ENCODE peak calls at places on chromosomes 5 and 9, in ten cellular contexts. One of them, this sample, is unnamed. For H3K4me1, the result is how much of the 10 kb centered on the place peaks cover.

GRCh38 chr9:35923927-35924763 is 14.9 kb downstream of the SPAAR start:
- DNase-seq in endothelial cell of umbilical vein: no peak
- DNase-seq in CD4-positive, CD25-positive, alpha-beta regulatory T cell: no peak
- DNase-seq in thoracic aorta: no peak
- DNase-seq in aorta: no peak
- DNase-seq in lower lobe of right lung: no peak
- DNase-seq in CD8-positive, alpha-beta T cell: no peak
- DNase-seq in tibial artery: no peak
- DNase-seq in gastrocnemius medialis: no peak
- DNase-seq in OCI-LY7: no peak
- DNase-seq in this sample: peak

GRCh38 chr5:169945831-169946261 is 34.4 kb downstream of the INSYN2B start:
- DNase-seq in endothelial cell of umbilical vein: peak
- DNase-seq in tibial artery: peak
- DNase-seq in CD4-positive, CD25-positive, alpha-beta regulatory T cell: no peak
- DNase-seq in lower lobe of right lung: peak
- DNase-seq in aorta: no peak
- DNase-seq in gastrocnemius medialis: no peak
- DNase-seq in CD8-positive, alpha-beta T cell: no peak
- DNase-seq in OCI-LY7: no peak
- DNase-seq in thoracic aorta: no peak
- DNase-seq in this sample: peak

GRCh38 chr5:137808503-137809135 is 54.5 kb upstream of the HNRNPA0 start:
- DNase-seq in lower lobe of right lung: no peak
- DNase-seq in endothelial cell of umbilical vein: no peak
- DNase-seq in CD8-positive, alpha-beta T cell: no peak
- DNase-seq in aorta: no peak
- DNase-seq in gastrocnemius medialis: no peak
- DNase-seq in tibial artery: no peak
- DNase-seq in thoracic aorta: no peak
- DNase-seq in CD4-positive, CD25-positive, alpha-beta regulatory T cell: no peak
- DNase-seq in OCI-LY7: no peak
- DNase-seq in this sample: no peak

GRCh38 chr5:115895821-115896220 is 54.1 kb downstream of the AP3S1 start:
- DNase-seq in CD4-positive, CD25-positive, alpha-beta regulatory T cell: no peak
- DNase-seq in tibial artery: no peak
- DNase-seq in gastrocnemius medialis: no peak
- DNase-seq in endothelial cell of umbilical vein: no peak
- DNase-seq in lower lobe of right lung: no peak
- DNase-seq in OCI-LY7: no peak
- DNase-seq in aorta: no peak
- DNase-seq in CD8-positive, alpha-beta T cell: no peak
- DNase-seq in thoracic aorta: no peak
- DNase-seq in this sample: no peak

GRCh38 chr9:135338546-135338945 is 141.0 kb upstream of the PPP1R26 start:
- DNase-seq in gastrocnemius medialis: no peak
- DNase-seq in lower lobe of right lung: peak
- DNase-seq in CD4-positive, CD25-positive, alpha-beta regulatory T cell: no peak
- DNase-seq in CD8-positive, alpha-beta T cell: no peak
- DNase-seq in thoracic aorta: no peak
- DNase-seq in aorta: peak
- DNase-seq in endothelial cell of umbilical vein: no peak
- DNase-seq in tibial artery: peak
- DNase-seq in OCI-LY7: no peak
- DNase-seq in this sample: no peak

GRCh38 chr5:149799119-149799623 is 69.1 kb downstream of the PPARGC1B start:
- DNase-seq in lower lobe of right lung: no peak
- DNase-seq in tibial artery: peak
- DNase-seq in thoracic aorta: no peak
- DNase-seq in aorta: peak
- DNase-seq in endothelial cell of umbilical vein: peak
- DNase-seq in OCI-LY7: no peak
- DNase-seq in CD4-positive, CD25-positive, alpha-beta regulatory T cell: no peak
- DNase-seq in gastrocnemius medialis: peak
- DNase-seq in CD8-positive, alpha-beta T cell: no peak
- DNase-seq in this sample: peak

GRCh38 chr9:37942616-37943328 is 38.8 kb upstream of the SLC25A51 start:
- DNase-seq in CD8-positive, alpha-beta T cell: no peak
- DNase-seq in CD4-positive, CD25-positive, alpha-beta regulatory T cell: no peak
- DNase-seq in tibial artery: no peak
- DNase-seq in aorta: no peak
- DNase-seq in OCI-LY7: no peak
- DNase-seq in thoracic aorta: no peak
- DNase-seq in endothelial cell of umbilical vein: no peak
- DNase-seq in lower lobe of right lung: peak
- DNase-seq in gastrocnemius medialis: no peak
- DNase-seq in this sample: no peak

GRCh38 chr9:74960548-74960947 is 7.8 kb upstream of the C9orf40 start:
- DNase-seq in OCI-LY7: no peak
- DNase-seq in CD4-positive, CD25-positive, alpha-beta regulatory T cell: no peak
- DNase-seq in CD8-positive, alpha-beta T cell: no peak
- DNase-seq in aorta: no peak
- DNase-seq in gastrocnemius medialis: no peak
- DNase-seq in thoracic aorta: no peak
- DNase-seq in endothelial cell of umbilical vein: no peak
- DNase-seq in lower lobe of right lung: no peak
- DNase-seq in tibial artery: no peak
- DNase-seq in this sample: no peak

GRCh38 chr9:13548556-13548955 is 269.1 kb upstream of the MPDZ start:
- DNase-seq in thoracic aorta: no peak
- DNase-seq in lower lobe of right lung: no peak
- DNase-seq in gastrocnemius medialis: no peak
- DNase-seq in endothelial cell of umbilical vein: no peak
- DNase-seq in CD8-positive, alpha-beta T cell: no peak
- DNase-seq in tibial artery: no peak
- DNase-seq in OCI-LY7: no peak
- DNase-seq in aorta: no peak
- DNase-seq in CD4-positive, CD25-positive, alpha-beta regulatory T cell: no peak
- DNase-seq in this sample: no peak

GRCh38 chr9:107425110-107426025 is 64.2 kb downstream of the KLF4 start:
- DNase-seq in CD4-positive, CD25-positive, alpha-beta regulatory T cell: peak
- DNase-seq in lower lobe of right lung: peak
- DNase-seq in thoracic aorta: peak
- DNase-seq in endothelial cell of umbilical vein: peak
- DNase-seq in CD8-positive, alpha-beta T cell: peak
- DNase-seq in aorta: peak
- DNase-seq in OCI-LY7: peak
- DNase-seq in gastrocnemius medialis: peak
- DNase-seq in tibial artery: peak
- DNase-seq in this sample: peak

GRCh38 chr5:96796434-96796833 is 11.3 kb downstream of the ERAP1 start:
- DNase-seq in CD8-positive, alpha-beta T cell: no peak
- DNase-seq in tibial artery: no peak
- DNase-seq in CD4-positive, CD25-positive, alpha-beta regulatory T cell: no peak
- DNase-seq in thoracic aorta: no peak
- DNase-seq in lower lobe of right lung: no peak
- DNase-seq in gastrocnemius medialis: no peak
- DNase-seq in endothelial cell of umbilical vein: no peak
- DNase-seq in aorta: no peak
- DNase-seq in OCI-LY7: no peak
- DNase-seq in this sample: no peak

GRCh38 chr9:97830884-97831829 is 21.9 kb upstream of the FOXE1 start:
- DNase-seq in aorta: no peak
- DNase-seq in tibial artery: no peak
- DNase-seq in thoracic aorta: no peak
- DNase-seq in CD8-positive, alpha-beta T cell: no peak
- DNase-seq in gastrocnemius medialis: no peak
- DNase-seq in endothelial cell of umbilical vein: no peak
- DNase-seq in lower lobe of right lung: no peak
- DNase-seq in CD4-positive, CD25-positive, alpha-beta regulatory T cell: no peak
- DNase-seq in OCI-LY7: no peak
- DNase-seq in this sample: no peak

GRCh38 chr5:154528005-154528594 is 50.1 kb upstream of the HAND1 start:
- DNase-seq in CD4-positive, CD25-positive, alpha-beta regulatory T cell: no peak
- DNase-seq in gastrocnemius medialis: no peak
- DNase-seq in endothelial cell of umbilical vein: no peak
- DNase-seq in thoracic aorta: no peak
- DNase-seq in OCI-LY7: no peak
- DNase-seq in CD8-positive, alpha-beta T cell: no peak
- DNase-seq in aorta: no peak
- DNase-seq in tibial artery: no peak
- DNase-seq in lower lobe of right lung: no peak
- DNase-seq in this sample: no peak

GRCh38 chr5:143085319-143085917 is 315.2 kb downstream of the ARHGAP26 start:
- DNase-seq in CD4-positive, CD25-positive, alpha-beta regulatory T cell: no peak
- DNase-seq in CD8-positive, alpha-beta T cell: no peak
- DNase-seq in aorta: no peak
- DNase-seq in gastrocnemius medialis: no peak
- DNase-seq in thoracic aorta: no peak
- DNase-seq in endothelial cell of umbilical vein: no peak
- DNase-seq in OCI-LY7: no peak
- DNase-seq in lower lobe of right lung: no peak
- DNase-seq in tibial artery: no peak
- DNase-seq in this sample: no peak
- H3K4me1 ChIP-seq in CD4-positive, CD25-positive, alpha-beta regulatory T cell: under half
- H3K4me1 ChIP-seq in CD8-positive, alpha-beta T cell: under half
- H3K4me1 ChIP-seq in aorta: under half
- H3K4me1 ChIP-seq in gastrocnemius medialis: under half
- H3K4me1 ChIP-seq in thoracic aorta: under half
- H3K4me1 ChIP-seq in endothelial cell of umbilical vein: under half
- H3K4me1 ChIP-seq in OCI-LY7: under half
- H3K4me1 ChIP-seq in lower lobe of right lung: under half
- H3K4me1 ChIP-seq in tibial artery: under half
- H3K4me1 ChIP-seq in this sample: under half

GRCh38 chr5:92391-93220 is 638 bp downstream of the PLEKHG4B start:
- DNase-seq in aorta: no peak
- DNase-seq in lower lobe of right lung: no peak
- DNase-seq in OCI-LY7: no peak
- DNase-seq in thoracic aorta: no peak
- DNase-seq in tibial artery: no peak
- DNase-seq in endothelial cell of umbilical vein: no peak
- DNase-seq in gastrocnemius medialis: no peak
- DNase-seq in CD4-positive, CD25-positive, alpha-beta regulatory T cell: no peak
- DNase-seq in CD8-positive, alpha-beta T cell: no peak
- DNase-seq in this sample: no peak

GRCh38 chr5:89337-90286 is 2.4 kb upstream of the PLEKHG4B start:
- DNase-seq in tibial artery: no peak
- DNase-seq in thoracic aorta: no peak
- DNase-seq in aorta: peak
- DNase-seq in CD8-positive, alpha-beta T cell: no peak
- DNase-seq in lower lobe of right lung: no peak
- DNase-seq in CD4-positive, CD25-positive, alpha-beta regulatory T cell: no peak
- DNase-seq in endothelial cell of umbilical vein: no peak
- DNase-seq in OCI-LY7: no peak
- DNase-seq in gastrocnemius medialis: no peak
- DNase-seq in this sample: no peak

GRCh38 chr5:93221-93980 is 1.4 kb downstream of the PLEKHG4B start:
- DNase-seq in CD4-positive, CD25-positive, alpha-beta regulatory T cell: no peak
- DNase-seq in CD8-positive, alpha-beta T cell: no peak
- DNase-seq in OCI-LY7: no peak
- DNase-seq in tibial artery: no peak
- DNase-seq in aorta: no peak
- DNase-seq in lower lobe of right lung: no peak
- DNase-seq in thoracic aorta: no peak
- DNase-seq in gastrocnemius medialis: no peak
- DNase-seq in endothelial cell of umbilical vein: no peak
- DNase-seq in this sample: no peak

GRCh38 chr5:91556-92263 is at the start of gene PLEKHG4B:
- DNase-seq in OCI-LY7: no peak
- DNase-seq in endothelial cell of umbilical vein: no peak
- DNase-seq in tibial artery: no peak
- DNase-seq in aorta: no peak
- DNase-seq in gastrocnemius medialis: no peak
- DNase-seq in lower lobe of right lung: no peak
- DNase-seq in CD8-positive, alpha-beta T cell: no peak
- DNase-seq in CD4-positive, CD25-positive, alpha-beta regulatory T cell: no peak
- DNase-seq in thoracic aorta: no peak
- DNase-seq in this sample: no peak

GRCh38 chr5:90590-91547 is 1.1 kb upstream of the PLEKHG4B start:
- DNase-seq in gastrocnemius medialis: no peak
- DNase-seq in lower lobe of right lung: no peak
- DNase-seq in CD4-positive, CD25-positive, alpha-beta regulatory T cell: no peak
- DNase-seq in tibial artery: no peak
- DNase-seq in OCI-LY7: no peak
- DNase-seq in aorta: peak
- DNase-seq in endothelial cell of umbilical vein: no peak
- DNase-seq in thoracic aorta: no peak
- DNase-seq in CD8-positive, alpha-beta T cell: no peak
- DNase-seq in this sample: no peak
- H3K4me3 ChIP-seq in gastrocnemius medialis: no peak
- H3K4me3 ChIP-seq in lower lobe of right lung: no peak
- H3K4me3 ChIP-seq in CD4-positive, CD25-positive, alpha-beta regulatory T cell: no peak
- H3K4me3 ChIP-seq in tibial artery: no peak
- H3K4me3 ChIP-seq in OCI-LY7: no peak
- H3K4me3 ChIP-seq in aorta: no peak
- H3K4me3 ChIP-seq in endothelial cell of umbilical vein: no peak
- H3K4me3 ChIP-seq in thoracic aorta: no peak
- H3K4me3 ChIP-seq in CD8-positive, alpha-beta T cell: no peak
- H3K4me3 ChIP-seq in this sample: no peak

DNA sequence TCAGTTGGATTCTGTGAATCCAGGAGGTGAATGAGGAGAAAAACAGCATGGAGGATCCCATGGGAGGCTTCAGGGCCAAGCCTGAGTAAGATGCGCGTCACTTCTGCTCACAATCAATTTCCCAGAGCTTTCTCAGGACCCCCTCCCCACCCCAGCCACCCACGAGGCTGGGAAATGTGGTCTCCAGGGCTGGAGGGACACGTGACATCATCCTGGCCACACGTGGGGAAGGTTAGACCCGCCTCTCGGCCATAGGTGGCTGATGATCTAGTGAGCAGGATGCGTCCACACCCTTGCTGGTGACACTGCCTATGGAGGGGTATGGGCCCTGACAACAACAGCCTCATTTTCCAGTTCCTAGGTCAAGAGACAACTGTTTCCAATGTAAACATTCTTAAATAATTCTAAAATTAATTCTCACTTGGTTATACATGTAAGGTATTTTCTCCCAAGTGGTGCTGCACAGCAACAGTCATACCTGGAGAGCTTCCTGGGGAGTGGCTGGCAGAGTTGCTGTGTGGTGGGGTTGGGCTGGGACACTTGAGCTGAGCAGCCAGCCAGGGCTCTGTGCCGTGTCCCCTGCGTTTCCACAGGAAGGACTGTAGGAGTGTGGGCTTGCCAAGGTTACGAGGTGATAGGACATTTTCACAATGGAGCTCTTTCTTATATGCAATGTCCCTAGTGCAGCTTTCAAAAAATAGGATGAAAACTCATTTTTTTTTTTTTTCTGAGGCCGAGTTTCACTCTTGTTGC is 153.1 kb downstream of the GADD45G start:
- DNase-seq in thoracic aorta: no peak
- DNase-seq in gastrocnemius medialis: no peak
- DNase-seq in aorta: no peak
- DNase-seq in CD4-positive, CD25-positive, alpha-beta regulatory T cell: no peak
- DNase-seq in CD8-positive, alpha-beta T cell: no peak
- DNase-seq in tibial artery: no peak
- DNase-seq in endothelial cell of umbilical vein: no peak
- DNase-seq in lower lobe of right lung: no peak
- DNase-seq in OCI-LY7: no peak
- DNase-seq in this sample: no peak
- H3K4me1 ChIP-seq in thoracic aorta: under half
- H3K4me1 ChIP-seq in gastrocnemius medialis: under half
- H3K4me1 ChIP-seq in aorta: under half
- H3K4me1 ChIP-seq in CD4-positive, CD25-positive, alpha-beta regulatory T cell: under half
- H3K4me1 ChIP-seq in CD8-positive, alpha-beta T cell: under half
- H3K4me1 ChIP-seq in tibial artery: under half
- H3K4me1 ChIP-seq in endothelial cell of umbilical vein: under half
- H3K4me1 ChIP-seq in lower lobe of right lung: under half
- H3K4me1 ChIP-seq in OCI-LY7: under half
- H3K4me1 ChIP-seq in this sample: under half

DNA sequence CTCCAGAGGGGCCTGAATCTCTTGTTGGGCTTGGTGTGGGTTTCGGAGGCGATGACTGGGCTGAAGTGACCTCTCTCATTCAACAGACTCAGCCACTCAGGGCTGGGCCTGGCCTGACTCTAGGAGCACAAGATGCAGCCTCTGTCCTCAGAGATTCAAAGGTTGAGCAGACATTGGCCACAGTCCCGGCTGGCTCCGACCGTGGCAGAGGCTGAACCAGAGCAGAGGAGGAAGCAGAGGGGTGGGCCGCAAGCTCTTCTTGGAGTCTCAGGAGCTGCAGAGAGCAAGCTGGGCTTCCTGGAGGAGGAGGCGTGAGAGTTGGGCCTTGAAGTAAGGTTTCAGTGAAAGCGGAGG is 37.7 kb downstream of the ALG2 start:
- DNase-seq in aorta: peak
- DNase-seq in OCI-LY7: no peak
- DNase-seq in lower lobe of right lung: peak
- DNase-seq in CD8-positive, alpha-beta T cell: no peak
- DNase-seq in CD4-positive, CD25-positive, alpha-beta regulatory T cell: no peak
- DNase-seq in tibial artery: peak
- DNase-seq in thoracic aorta: no peak
- DNase-seq in gastrocnemius medialis: no peak
- DNase-seq in endothelial cell of umbilical vein: no peak
- DNase-seq in this sample: peak
- H3K4me3 ChIP-seq in aorta: no peak
- H3K4me3 ChIP-seq in OCI-LY7: no peak
- H3K4me3 ChIP-seq in lower lobe of right lung: no peak
- H3K4me3 ChIP-seq in CD8-positive, alpha-beta T cell: no peak
- H3K4me3 ChIP-seq in CD4-positive, CD25-positive, alpha-beta regulatory T cell: no peak
- H3K4me3 ChIP-seq in tibial artery: no peak
- H3K4me3 ChIP-seq in thoracic aorta: no peak
- H3K4me3 ChIP-seq in gastrocnemius medialis: no peak
- H3K4me3 ChIP-seq in endothelial cell of umbilical vein: no peak
- H3K4me3 ChIP-seq in this sample: no peak

This sample was measured in right atrium auricular region.